ENCODE peak calls at places on chromosomes 5 and 9, in four cellular contexts. Q is mucosa of descending colon, J is ascending aorta, E is fibroblast of lung. A is an unnamed sample. For H3K36me3, the result is how much of the 10 kb centered on the place peaks cover.

GRCh38 chr5:112957970-112958773 is 18.4 kb upstream of the DCP2 start:
- DNase-seq in Q (peak), J (peak), E (peak), A (peak)

GRCh38 chr5:23314827-23315226 is 192.6 kb upstream of the PRDM9 start:
- DNase-seq in Q (no peak), J (no peak), E (no peak), A (no peak)

GRCh38 chr9:70859694-70860093 is 261.7 kb downstream of the TRPM3 start:
- DNase-seq in Q (no peak), J (no peak), E (no peak), A (no peak)

GRCh38 chr5:163508753-163509152 is 3.3 kb downstream of the MAT2B start:
- DNase-seq in Q (no peak), J (no peak), E (no peak), A (no peak)

GRCh38 chr5:10695055-10695649 is 65.9 kb downstream of the DAP start:
- DNase-seq in Q (peak), J (peak), E (peak), A (no peak)

GRCh38 chr9:93665566-93666278 is 89.3 kb downstream of the PHF2 start:
- DNase-seq in Q (no peak), J (peak), E (no peak), A (no peak)

GRCh38 chr5:123517479-123517878 is 5.5 kb downstream of the CSNK1G3 start:
- DNase-seq in Q (no peak), J (no peak), E (no peak), A (no peak)

GRCh38 chr5:158849219-158849791 is 250.4 kb downstream of the EBF1 start:
- DNase-seq in Q (no peak), J (no peak), E (no peak), A (no peak)

GRCh38 chr5:105238561-105238960 is 1676.0 kb upstream of the NUDT12 start:
- DNase-seq in Q (no peak), J (no peak), E (no peak), A (no peak)

GRCh38 chr5:5466227-5466626 is 43.8 kb downstream of the ICE1 start:
- DNase-seq in Q (no peak), J (no peak), E (no peak), A (no peak)

GRCh38 chr5:5473224-5473623 is 50.7 kb downstream of the ICE1 start:
- DNase-seq in Q (no peak), J (no peak), E (peak), A (no peak)

GRCh38 chr5:5474961-5475360 is 52.5 kb downstream of the ICE1 start:
- DNase-seq in Q (no peak), J (no peak), E (no peak), A (no peak)

GRCh38 chr5:5467737-5468136 is 45.3 kb downstream of the ICE1 start:
- DNase-seq in Q (no peak), J (no peak), E (peak), A (no peak)

GRCh38 chr5:5470933-5471332 is 48.5 kb downstream of the ICE1 start:
- DNase-seq in Q (no peak), J (no peak), E (no peak), A (no peak)
- H3K36me3 ChIP-seq in Q (under half), J (half or more), E (under half), A (under half)

GRCh38 chr9:133607976-133608375 is 1.2 kb downstream of the FAM163B start:
- DNase-seq in Q (no peak), J (no peak), E (no peak), A (no peak)

GRCh38 chr9:133607381-133607780 is 1.8 kb downstream of the FAM163B start:
- DNase-seq in Q (no peak), J (no peak), E (no peak), A (no peak)

GRCh38 chr9:133608382-133608781 is 807 bp downstream of the FAM163B start:
- DNase-seq in Q (no peak), J (no peak), E (no peak), A (no peak)

GRCh38 chr9:133609311-133610098 is at the start of gene FAM163B:
- DNase-seq in Q (peak), J (no peak), E (peak), A (no peak)

DNA sequence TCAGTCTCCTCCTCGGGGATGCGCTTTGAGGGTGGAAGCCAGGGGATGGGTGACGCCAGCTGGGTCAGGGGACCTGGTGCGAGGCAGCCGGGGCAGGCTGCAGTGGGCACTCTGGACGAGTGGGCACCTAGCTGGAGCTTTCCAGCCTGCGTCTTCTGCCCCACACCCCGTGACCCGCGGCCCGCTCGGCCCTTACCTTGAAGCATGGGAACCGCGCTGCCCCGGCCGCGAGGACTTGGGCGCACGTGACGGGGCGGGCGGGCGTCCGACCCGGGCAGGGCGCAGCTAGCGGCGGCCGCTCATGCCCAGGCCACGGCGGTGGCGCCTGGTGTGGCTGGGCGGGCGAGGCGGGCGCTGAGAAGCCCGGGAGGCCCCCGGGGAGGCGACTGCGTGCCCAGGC is 308 bp downstream of the FAM163B start:
- DNase-seq in Q (no peak), J (no peak), E (no peak), A (no peak)
- H3K4me3 ChIP-seq in Q (no peak), J (no peak), E (no peak), A (no peak)

GRCh38 chr5:12313602-12314001 is 409.4 kb upstream of the CTNND2 start:
- DNase-seq in Q (no peak), J (no peak), E (no peak), A (no peak)
- H3K36me3 ChIP-seq in Q (under half), J (under half), E (under half), A (under half)

DNA sequence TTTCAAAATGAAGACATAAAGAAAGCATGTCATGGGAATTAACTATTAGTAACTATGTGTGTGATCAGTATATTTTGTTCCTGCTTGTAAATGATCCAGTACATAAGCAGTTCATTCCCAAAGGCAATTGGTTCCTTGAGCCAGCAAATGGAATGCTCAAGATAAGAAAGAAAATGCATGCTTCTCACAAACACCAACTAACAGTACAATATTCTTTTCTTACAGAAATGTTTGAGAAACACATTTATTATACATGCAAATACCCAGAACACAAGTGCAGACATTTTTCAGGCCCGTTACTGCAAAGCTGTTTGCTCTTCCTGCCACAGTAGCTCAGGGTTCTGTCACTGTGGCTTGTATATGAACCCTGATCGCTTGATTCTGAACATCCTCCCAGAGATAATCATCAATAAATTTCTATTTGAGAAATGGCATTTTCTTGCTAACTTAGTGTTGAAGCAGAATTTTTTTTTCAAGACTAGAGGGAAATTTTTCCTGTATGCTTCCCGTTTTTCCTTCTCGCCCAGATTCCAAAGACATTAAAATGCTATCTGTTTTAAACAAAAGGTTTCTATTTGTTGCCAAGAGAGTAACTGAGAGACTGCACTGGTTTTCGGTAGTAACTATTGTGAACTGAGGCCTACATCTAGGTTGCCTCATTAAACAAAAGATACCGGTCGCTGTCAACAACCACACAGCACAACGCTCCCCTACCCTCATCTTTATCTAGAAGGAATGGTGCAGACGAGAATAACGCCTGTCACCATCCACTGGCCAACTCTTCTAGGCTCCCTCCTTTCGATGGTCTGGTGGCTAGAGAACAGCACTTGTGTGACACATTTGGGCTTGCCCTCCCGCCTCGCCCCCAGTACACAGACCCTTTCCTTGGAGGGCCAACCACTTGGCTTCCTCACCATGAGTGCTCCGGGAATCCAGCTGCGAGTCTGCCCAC is 1.7 kb downstream of the GNAQ start:
- DNase-seq in Q (peak), J (peak), E (peak), A (no peak)
- H3K4me3 ChIP-seq in Q (peak), J (peak), E (peak), A (peak)

GRCh38 chr9:136416914-136417313 is 6.5 kb downstream of the PMPCA start:
- DNase-seq in Q (no peak), J (no peak), E (no peak), A (no peak)
- H3K36me3 ChIP-seq in Q (under half), J (half or more), E (under half), A (half or more)

DNA sequence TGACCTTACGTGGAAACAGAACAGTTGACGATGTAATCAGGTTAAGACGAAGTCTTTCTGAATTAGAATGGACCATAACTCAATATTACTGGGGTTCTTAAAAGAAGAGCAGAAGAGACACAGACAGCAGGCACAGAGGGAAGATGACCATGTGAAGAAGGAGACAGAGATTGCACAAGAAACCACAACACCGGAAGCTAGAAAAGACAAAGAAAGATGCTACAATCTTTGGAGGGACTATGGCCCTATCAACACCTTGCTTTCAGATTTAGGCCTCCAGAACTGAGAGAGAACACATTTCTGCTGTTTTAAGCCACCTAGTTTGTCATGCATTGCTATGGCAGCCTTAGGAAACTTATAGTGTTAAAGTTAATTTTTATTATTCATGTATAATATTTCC is 27.1 kb downstream of the CDH9 start:
- DNase-seq in Q (no peak), J (no peak), E (no peak), A (no peak)
- H3K4me3 ChIP-seq in Q (no peak), J (no peak), E (no peak), A (no peak)